ENCODE peak calls at places on chromosomes 6 and 20, in seven cellular contexts. X is K562, V is GM12878, J is H1, A is SK-N-SH, P is HepG2, K is GM12892. T is an unnamed sample.

GRCh38 chr20:9306521-9306920 is 207.9 kb upstream of the LAMP5 start:
- DNase-seq in J (no peak), V (no peak), P (peak), A (no peak), K (no peak), X (no peak), T (no peak)

GRCh38 chr6:41175084-41175483 is 12.2 kb upstream of the TREM2 start:
- DNase-seq in X (no peak), A (no peak), P (no peak), J (no peak), K (no peak), V (no peak), T (no peak)

GRCh38 chr20:25865715-25866656 is 169.3 kb upstream of the ZNF337 start:
- DNase-seq in V (no peak), K (no peak), X (peak), A (peak), J (peak), P (peak), T (no peak)

GRCh38 chr6:35304299-35304698 is 6.7 kb downstream of the DEF6 start:
- DNase-seq in P (no peak), X (no peak), J (no peak), K (no peak), V (no peak), A (no peak), T (no peak)

GRCh38 chr6:38508894-38509293 is 130.8 kb downstream of the BTBD9 start:
- DNase-seq in J (no peak), V (no peak), P (peak), A (no peak), X (no peak), K (no peak), T (no peak)

GRCh38 chr20:48676795-48677447 is 150.9 kb downstream of the PREX1 start:
- DNase-seq in V (no peak), P (no peak), X (no peak), K (no peak), J (no peak), A (no peak), T (no peak)

GRCh38 chr20:43824699-43825402 is 89.8 kb upstream of the TOX2 start:
- DNase-seq in K (no peak), J (no peak), X (no peak), V (peak), P (peak), A (peak), T (no peak)

GRCh38 chr20:35254448-35254999 is 23.4 kb downstream of the MMP24OS start:
- DNase-seq in A (no peak), J (no peak), X (no peak), P (no peak), V (no peak), K (no peak), T (no peak)

GRCh38 chr20:57661201-57662027 is 41.2 kb upstream of the ZBP1 start:
- DNase-seq in V (no peak), A (peak), K (peak), X (no peak), J (peak), P (no peak), T (peak)

GRCh38 chr6:161668665-161669064 is 394.8 kb upstream of the AGPAT4 start:
- DNase-seq in V (no peak), X (no peak), J (no peak), P (no peak), A (no peak), K (no peak), T (no peak)

GRCh38 chr6:74259931-74260330 is 563.9 kb downstream of the CD109 start:
- DNase-seq in P (no peak), A (no peak), K (no peak), J (no peak), V (no peak), X (no peak), T (no peak)

GRCh38 chr20:35307666-35308653 is 15.7 kb upstream of the FAM83C start:
- DNase-seq in K (no peak), V (no peak), J (no peak), A (no peak), X (no peak), P (no peak), T (no peak)

GRCh38 chr20:11221046-11221445 is 547.2 kb upstream of the JAG1 start:
- DNase-seq in K (no peak), P (no peak), A (no peak), V (no peak), X (no peak), J (no peak), T (no peak)

GRCh38 chr6:18379376-18380117 is 7.6 kb upstream of the RNF144B start:
- DNase-seq in V (no peak), K (no peak), X (no peak), J (no peak), A (no peak), P (no peak), T (no peak)

GRCh38 chr6:28947831-28948270 is 24.1 kb upstream of the TRIM27 start:
- DNase-seq in X (no peak), V (no peak), K (no peak), A (no peak), J (peak), P (peak), T (no peak)

GRCh38 chr6:42452171-42453026 is 673 bp upstream of the TRERF1 start:
- DNase-seq in X (peak), J (peak), P (no peak), A (peak), K (peak), V (no peak), T (peak)

GRCh38 chr20:36155991-36156390 is 1.5 kb downstream of the EPB41L1 start:
- DNase-seq in P (no peak), V (no peak), J (no peak), A (no peak), K (no peak), X (no peak), T (no peak)

GRCh38 chr6:155186052-155186658 is 77.7 kb upstream of the CLDN20 start:
- DNase-seq in P (no peak), J (no peak), A (no peak), K (no peak), V (no peak), X (no peak), T (no peak)
- TF ChIP-seq TAF1 in P (no peak), J (no peak), A (no peak), K (no peak), V (no peak), X (no peak), T (no peak)

GRCh38 chr20:12355185-12355584 is 437.5 kb downstream of the BTBD3 start:
- DNase-seq in A (no peak), V (no peak), J (no peak), K (no peak), X (no peak), P (no peak), T (no peak)

GRCh38 chr20:12358655-12359009 is 440.9 kb downstream of the BTBD3 start:
- DNase-seq in X (no peak), P (no peak), K (no peak), J (no peak), V (no peak), A (no peak), T (no peak)

GRCh38 chr20:12354725-12355124 is 437.0 kb downstream of the BTBD3 start:
- DNase-seq in X (no peak), J (no peak), P (no peak), A (no peak), K (no peak), V (no peak), T (no peak)

GRCh38 chr20:12358006-12358654 is 440.4 kb downstream of the BTBD3 start:
- DNase-seq in A (no peak), K (no peak), P (no peak), J (no peak), V (no peak), X (no peak), T (no peak)
- TF ChIP-seq TAF1 in A (no peak), K (no peak), P (no peak), J (no peak), V (no peak), X (no peak), T (no peak)

GRCh38 chr20:24752612-24753011 is 196.5 kb upstream of the CST7 start:
- DNase-seq in P (no peak), K (no peak), A (no peak), V (no peak), J (no peak), X (no peak), T (no peak)

GRCh38 chr20:24753136-24753535 is 195.9 kb upstream of the CST7 start:
- DNase-seq in P (no peak), J (no peak), A (no peak), K (no peak), V (no peak), X (no peak), T (no peak)

GRCh38 chr20:24756292-24757025 is 192.6 kb upstream of the CST7 start:
- DNase-seq in K (no peak), J (no peak), X (no peak), A (no peak), V (no peak), P (no peak), T (no peak)

GRCh38 chr20:24755411-24755922 is 193.6 kb upstream of the CST7 start:
- DNase-seq in P (peak), A (no peak), K (no peak), J (no peak), V (no peak), X (no peak), T (no peak)

DNA sequence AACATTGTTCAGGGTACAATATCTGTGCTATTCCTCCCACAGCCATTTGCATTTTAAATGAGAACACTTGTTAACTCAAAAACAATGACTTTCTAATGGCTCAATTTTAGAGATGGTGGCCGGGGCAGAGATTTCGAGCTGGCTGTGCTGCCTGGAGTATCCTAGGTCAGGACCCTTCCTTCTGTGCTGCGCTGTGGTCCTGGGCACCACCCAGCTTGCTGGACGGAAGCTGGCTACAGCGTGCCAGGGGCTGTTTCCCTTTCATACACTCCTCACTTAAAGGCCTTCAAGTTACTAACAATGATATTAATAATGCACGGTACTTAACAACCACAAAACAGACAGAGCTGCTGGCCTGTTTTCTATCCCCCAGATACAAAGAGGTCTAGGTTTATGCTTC is 194.4 kb upstream of the CST7 start:
- DNase-seq in X (no peak), K (no peak), A (no peak), P (no peak), J (no peak), V (no peak), T (no peak)
- TF ChIP-seq TAF1 in X (no peak), K (no peak), A (no peak), P (no peak), J (no peak), V (no peak), T (no peak)

DNA sequence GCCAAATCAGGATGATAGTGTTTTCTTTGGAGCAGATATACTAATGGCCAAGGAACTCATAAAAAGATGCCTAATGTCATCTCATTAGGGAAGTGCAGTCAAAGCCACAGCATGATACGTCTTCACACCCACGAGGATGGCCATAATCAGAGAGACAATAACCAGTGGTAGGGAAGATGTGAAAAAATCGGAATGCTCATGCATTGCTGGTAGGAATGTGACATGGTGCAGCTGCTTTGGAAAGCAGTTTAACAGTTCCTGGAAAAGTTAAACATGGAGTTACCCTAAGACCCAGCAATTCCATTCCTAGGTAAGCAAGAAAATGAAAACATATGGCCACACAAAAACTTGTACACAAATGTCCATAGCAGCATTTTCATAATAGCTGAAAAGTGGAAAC is 29.9 kb downstream of the BCAS1 start:
- DNase-seq in V (no peak), P (no peak), J (no peak), K (no peak), X (no peak), A (no peak), T (no peak)
- TF ChIP-seq TAF1 in V (no peak), P (no peak), J (no peak), K (no peak), X (no peak), A (no peak), T (no peak)

DNA sequence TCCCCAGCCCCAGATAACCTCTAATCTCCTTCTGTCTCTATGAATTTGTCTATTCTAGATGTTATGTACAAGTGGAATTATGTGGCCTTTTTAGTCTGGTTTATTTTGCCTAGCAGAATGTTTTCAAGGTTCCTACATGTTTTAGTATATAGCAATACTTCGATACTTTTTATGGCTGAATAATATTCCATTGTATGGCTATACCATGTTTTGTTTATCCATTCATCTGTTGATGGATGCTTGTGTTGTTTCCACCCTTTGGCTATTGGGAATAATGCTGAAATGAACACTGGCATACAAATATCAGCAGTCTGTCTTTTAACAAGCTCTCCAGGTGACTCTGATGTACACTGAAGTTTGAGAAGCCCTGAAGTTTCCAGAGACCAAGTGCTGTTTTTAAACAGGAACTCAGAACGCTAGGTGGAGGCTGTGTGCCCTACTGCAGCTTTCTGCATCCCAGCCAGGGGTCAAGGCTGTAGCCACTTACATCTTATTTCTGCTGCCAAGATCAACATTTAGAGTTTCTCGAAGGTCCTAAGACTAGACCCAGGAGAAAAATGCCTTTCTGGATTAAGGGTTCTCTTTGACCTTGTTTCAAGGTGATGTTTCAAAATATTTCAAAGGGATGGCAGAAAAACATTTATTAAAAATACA is 123.0 kb downstream of the SOBP start:
- DNase-seq in V (no peak), X (no peak), J (no peak), A (no peak), K (no peak), P (no peak), T (no peak)
- TF ChIP-seq TAF1 in V (no peak), X (no peak), J (no peak), A (no peak), K (no peak), P (no peak), T (no peak)

GRCh38 chr6:24971067-24971466 is 35.3 kb upstream of the RIPOR2 start:
- DNase-seq in X (no peak), P (no peak), K (no peak), A (no peak), J (no peak), V (no peak), T (no peak)

GRCh38 chr6:24968711-24969110 is 33.0 kb upstream of the RIPOR2 start:
- DNase-seq in A (no peak), X (no peak), K (no peak), V (no peak), P (no peak), J (no peak), T (no peak)

GRCh38 chr6:24974182-24975171 is 38.7 kb upstream of the RIPOR2 start:
- DNase-seq in V (no peak), P (no peak), X (no peak), A (no peak), J (no peak), K (no peak), T (no peak)

GRCh38 chr6:24972551-24972950 is 36.8 kb upstream of the RIPOR2 start:
- DNase-seq in A (no peak), K (no peak), P (no peak), J (no peak), V (no peak), X (no peak), T (no peak)

DNA sequence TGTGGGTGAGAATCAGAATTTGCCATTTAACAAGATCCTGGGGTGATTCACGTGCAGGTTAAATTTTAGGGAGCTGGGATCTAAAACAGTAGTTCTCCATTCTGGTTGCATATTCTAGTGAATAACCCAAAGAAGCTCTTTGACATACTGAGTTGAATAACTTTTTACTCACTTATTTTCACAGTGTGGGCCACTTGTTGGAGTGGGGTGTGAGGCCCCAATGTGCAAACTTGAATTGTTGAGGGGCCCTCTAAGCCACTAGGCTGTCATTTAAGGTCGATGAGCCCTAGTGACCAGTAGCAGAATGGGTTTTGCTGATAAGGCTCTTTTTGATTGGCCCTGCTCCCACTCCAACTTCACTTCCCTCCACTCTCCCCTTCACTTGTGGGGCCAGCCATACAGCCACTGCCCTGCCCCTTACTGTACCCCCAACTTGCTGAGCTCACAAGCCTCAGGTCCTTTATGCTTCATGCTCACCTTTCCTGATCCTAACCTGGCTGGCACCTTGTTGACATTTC is 33.6 kb upstream of the RIPOR2 start:
- DNase-seq in J (no peak), V (no peak), X (no peak), P (no peak), A (no peak), K (no peak), T (no peak)
- TF ChIP-seq TAF1 in J (no peak), V (no peak), X (no peak), P (no peak), A (no peak), K (no peak), T (no peak)

GRCh38 chr6:148324297-148325007 is 18.2 kb upstream of the SASH1 start:
- DNase-seq in A (no peak), J (no peak), V (no peak), X (no peak), P (no peak), K (no peak), T (no peak)
- TF ChIP-seq TAF1 in A (no peak), J (no peak), V (no peak), X (no peak), P (no peak), K (no peak), T (no peak)

GRCh38 chr6:165704001-165704748 is 41.1 kb upstream of the PDE10A start:
- DNase-seq in K (no peak), J (no peak), A (no peak), V (no peak), X (no peak), P (no peak), T (no peak)

GRCh38 chr6:165705941-165706340 is 42.9 kb upstream of the PDE10A start:
- DNase-seq in V (no peak), X (no peak), J (no peak), P (no peak), K (no peak), A (no peak), T (no peak)

GRCh38 chr6:165701564-165702354 is 38.7 kb upstream of the PDE10A start:
- DNase-seq in X (no peak), J (no peak), V (no peak), K (no peak), P (no peak), A (no peak), T (no peak)

GRCh38 chr6:165701005-165701404 is 38.0 kb upstream of the PDE10A start:
- DNase-seq in J (no peak), K (no peak), V (no peak), X (no peak), A (no peak), P (no peak), T (no peak)

GRCh38 chr6:165702669-165703068 is 39.6 kb upstream of the PDE10A start:
- DNase-seq in P (no peak), K (no peak), V (no peak), A (no peak), X (no peak), J (no peak), T (no peak)
- TF ChIP-seq TAF1 in P (no peak), K (no peak), V (no peak), A (no peak), X (no peak), J (no peak), T (no peak)

T was measured in GM12891.